ENCODE peak calls at places on chromosome 13, in seven cellular contexts. Z is nephron progenitor cell, I is cardiac fibroblast, N is psoas muscle, S is heart right ventricle, Q is uterus, K is AG09319. Y is an unnamed sample.

GRCh38 chr13:33953781-33954180 is 135.8 kb downstream of the RFC3 start:
- DNase-seq in N (no peak), S (no peak), Q (no peak), I (peak), K (no peak), Z (no peak), Y (no peak)

GRCh38 chr13:33230178-33230881 is 55.2 kb downstream of the STARD13 start:
- DNase-seq in N (no peak), S (no peak), K (peak), Z (no peak), Q (no peak), I (peak), Y (peak)

GRCh38 chr13:39201075-39201630 is 162.9 kb downstream of the NHLRC3 start:
- DNase-seq in Z (no peak), I (peak), S (peak), K (no peak), Q (no peak), N (no peak), Y (no peak)

GRCh38 chr13:33179463-33179862 is 106.1 kb downstream of the STARD13 start:
- DNase-seq in I (no peak), K (no peak), Z (no peak), S (no peak), N (no peak), Q (no peak), Y (no peak)

GRCh38 chr13:33189470-33189869 is 96.1 kb downstream of the STARD13 start:
- DNase-seq in K (no peak), Q (no peak), N (no peak), Z (no peak), I (no peak), S (no peak), Y (no peak)

GRCh38 chr13:84455143-84455905 is 573.0 kb upstream of the SLITRK1 start:
- DNase-seq in Q (no peak), S (no peak), K (no peak), I (no peak), Z (no peak), N (no peak), Y (no peak)

GRCh38 chr13:32748305-32748704 is 162.1 kb downstream of the PDS5B start:
- DNase-seq in S (no peak), I (no peak), K (no peak), Z (no peak), N (no peak), Q (no peak), Y (no peak)

GRCh38 chr13:89678722-89679121 is 1668.8 kb upstream of the MIR17HG start:
- DNase-seq in I (no peak), N (no peak), Z (no peak), Q (no peak), S (no peak), K (no peak), Y (no peak)

GRCh38 chr13:73722120-73722519 is 412.1 kb downstream of the KLF12 start:
- DNase-seq in I (peak), Z (no peak), S (no peak), K (no peak), Q (no peak), N (no peak), Y (peak)

GRCh38 chr13:73416093-73416492 is 357.3 kb downstream of the KLF5 start:
- DNase-seq in Z (no peak), K (no peak), I (no peak), N (no peak), Q (no peak), S (no peak), Y (peak)

GRCh38 chr13:79525051-79525450 is 44.1 kb downstream of the NDFIP2 start:
- DNase-seq in Q (no peak), N (no peak), I (no peak), S (no peak), Z (no peak), K (no peak), Y (no peak)

GRCh38 chr13:24196593-24197197 is 36.2 kb downstream of the SPATA13 start:
- DNase-seq in I (no peak), K (no peak), Q (no peak), N (no peak), Z (no peak), S (no peak), Y (no peak)

GRCh38 chr13:98721825-98722510 is 30.5 kb downstream of the SLC15A1 start:
- DNase-seq in I (peak), N (no peak), S (no peak), K (no peak), Z (no peak), Q (no peak), Y (no peak)

GRCh38 chr13:100139822-100140221 is 50.9 kb downstream of the PCCA start:
- DNase-seq in Z (no peak), N (no peak), S (no peak), Q (no peak), K (no peak), I (no peak), Y (no peak)

GRCh38 chr13:32150794-32151193 is 119.2 kb downstream of the FRY start:
- DNase-seq in I (peak), Q (peak), N (peak), S (peak), Z (no peak), K (peak), Y (peak)

GRCh38 chr13:111031531-111031961 is 83.6 kb upstream of the ARHGEF7 start:
- DNase-seq in N (peak), S (no peak), K (peak), Q (no peak), Z (no peak), I (peak), Y (peak)

GRCh38 chr13:39321578-39321977 is 281.4 kb downstream of the LHFPL6 start:
- DNase-seq in K (peak), Z (no peak), I (peak), S (no peak), Q (no peak), N (peak), Y (no peak)

GRCh38 chr13:54367639-54368271 is 1339.1 kb downstream of the OLFM4 start:
- DNase-seq in S (no peak), Z (no peak), Q (no peak), I (no peak), N (no peak), K (no peak), Y (no peak)

GRCh38 chr13:41029629-41030028 is 10.5 kb upstream of the ELF1 start:
- DNase-seq in Q (no peak), K (no peak), Z (no peak), I (no peak), S (no peak), N (no peak), Y (no peak)

GRCh38 chr13:105008606-105009005 is 1526.9 kb downstream of the EFNB2 start:
- DNase-seq in N (no peak), Z (no peak), Q (no peak), K (no peak), I (peak), S (no peak), Y (no peak)

GRCh38 chr13:77874406-77874805 is 44.2 kb downstream of the EDNRB start:
- DNase-seq in N (no peak), Q (no peak), S (no peak), Z (no peak), I (peak), K (no peak), Y (no peak)

GRCh38 chr13:38398810-38399493 is 49.3 kb downstream of the UFM1 start:
- DNase-seq in N (no peak), Q (no peak), S (no peak), Z (no peak), I (peak), K (peak), Y (peak)

GRCh38 chr13:25213716-25214115 is 41.6 kb upstream of the AMER2 start:
- DNase-seq in N (no peak), I (no peak), K (no peak), Q (no peak), S (no peak), Z (no peak), Y (peak)

GRCh38 chr13:48094781-48095502 is at the start of gene MED4:
- DNase-seq in N (peak), K (peak), S (peak), Q (peak), Z (peak), I (peak), Y (peak)

GRCh38 chr13:99983401-99984133 is 2.0 kb downstream of the ZIC2 start:
- DNase-seq in N (no peak), S (no peak), I (no peak), Q (no peak), K (no peak), Z (no peak), Y (no peak)

GRCh38 chr13:31361673-31362072 is 161.9 kb downstream of the B3GLCT start:
- DNase-seq in S (no peak), Q (no peak), K (no peak), I (peak), N (no peak), Z (no peak), Y (no peak)

GRCh38 chr13:69556540-69557196 is 551.0 kb upstream of the ATXN8OS start:
- DNase-seq in Q (no peak), N (no peak), I (no peak), Z (no peak), S (no peak), K (no peak), Y (no peak)

GRCh38 chr13:51105046-51105445 is 6.0 kb downstream of the C13orf42 start:
- DNase-seq in K (no peak), Q (no peak), I (no peak), S (no peak), Z (no peak), N (no peak), Y (no peak)

GRCh38 chr13:105984236-105984635 is 551.2 kb downstream of the EFNB2 start:
- DNase-seq in Z (no peak), K (no peak), Q (no peak), I (no peak), S (no peak), N (no peak), Y (no peak)

GRCh38 chr13:80603351-80603750 is 262.4 kb upstream of the SPRY2 start:
- DNase-seq in N (no peak), Z (no peak), I (peak), Q (no peak), S (no peak), K (no peak), Y (no peak)

GRCh38 chr13:107669356-107669755 is 546.0 kb downstream of the LIG4 start:
- DNase-seq in Q (no peak), Z (no peak), N (no peak), S (no peak), I (peak), K (no peak), Y (no peak)

GRCh38 chr13:110365876-110366275 is 58.8 kb downstream of the COL4A2 start:
- DNase-seq in K (no peak), Z (no peak), S (no peak), N (no peak), Q (no peak), I (no peak), Y (no peak)

GRCh38 chr13:44300895-44301638 is 72.6 kb upstream of the SERP2 start:
- DNase-seq in I (peak), S (peak), Z (no peak), Q (peak), K (no peak), N (peak), Y (peak)

GRCh38 chr13:49247722-49248432 is at the start of gene CDADC1:
- DNase-seq in K (peak), I (peak), Z (peak), S (peak), Q (peak), N (peak), Y (peak)

GRCh38 chr13:45623516-45624090 is 8.1 kb upstream of the ERICH6B start:
- DNase-seq in I (peak), S (no peak), N (no peak), Z (no peak), Q (no peak), K (no peak), Y (no peak)

GRCh38 chr13:37306778-37307544 is 201.5 kb upstream of the CSNK1A1L start:
- DNase-seq in I (peak), N (no peak), S (no peak), Q (no peak), K (peak), Z (no peak), Y (peak)

GRCh38 chr13:114021464-114022308 is 47.8 kb upstream of the C13orf46 start:
- DNase-seq in N (no peak), K (no peak), I (no peak), S (no peak), Z (no peak), Q (no peak), Y (no peak)

GRCh38 chr13:102569488-102569887 is 27.3 kb upstream of the TPP2 start:
- DNase-seq in N (no peak), S (no peak), I (peak), Z (no peak), Q (no peak), K (no peak), Y (peak)

GRCh38 chr13:94073006-94073744 is 406.3 kb downstream of the DCT start:
- DNase-seq in Q (no peak), K (peak), I (peak), Z (no peak), N (no peak), S (no peak), Y (peak)
- TF ChIP-seq CTCF in Q (no peak), K (no peak), I (no peak), Z (no peak), N (no peak), S (no peak), Y (no peak)

GRCh38 chr13:64158910-64159309 is 2743.3 kb upstream of the PCDH20 start:
- DNase-seq in Z (no peak), K (no peak), I (peak), S (no peak), N (no peak), Q (no peak), Y (peak)

DNA sequence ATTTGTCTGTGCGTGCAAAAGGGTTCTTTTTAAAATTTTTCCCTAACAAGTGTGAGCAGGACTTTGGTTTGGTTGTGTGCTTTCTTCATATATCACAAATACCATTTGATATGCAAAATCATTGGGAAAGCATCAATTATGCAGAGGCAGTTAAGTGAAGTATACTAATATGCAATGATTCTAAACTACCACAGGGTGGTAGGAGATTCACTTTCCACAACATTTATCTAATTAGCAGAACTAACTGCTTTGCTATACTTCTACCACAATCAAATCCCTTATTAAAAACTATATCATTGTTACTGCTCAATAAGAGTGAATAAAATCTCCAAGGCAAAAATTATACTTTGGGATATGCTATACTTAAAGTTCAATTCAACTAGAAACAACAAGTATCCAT is 2738.9 kb upstream of the PCDH20 start:
- DNase-seq in I (peak), Z (no peak), N (no peak), K (no peak), S (no peak), Q (no peak), Y (peak)
- TF ChIP-seq CTCF in I (peak), Z (no peak), N (no peak), K (no peak), S (no peak), Q (no peak), Y (peak)

GRCh38 chr13:35761440-35762252 is 285.2 kb upstream of the MAB21L1 start:
- DNase-seq in I (no peak), Z (no peak), N (no peak), S (no peak), Q (no peak), K (no peak), Y (no peak)
- TF ChIP-seq CTCF in I (no peak), Z (no peak), N (no peak), S (no peak), Q (no peak), K (no peak), Y (no peak)

DNA sequence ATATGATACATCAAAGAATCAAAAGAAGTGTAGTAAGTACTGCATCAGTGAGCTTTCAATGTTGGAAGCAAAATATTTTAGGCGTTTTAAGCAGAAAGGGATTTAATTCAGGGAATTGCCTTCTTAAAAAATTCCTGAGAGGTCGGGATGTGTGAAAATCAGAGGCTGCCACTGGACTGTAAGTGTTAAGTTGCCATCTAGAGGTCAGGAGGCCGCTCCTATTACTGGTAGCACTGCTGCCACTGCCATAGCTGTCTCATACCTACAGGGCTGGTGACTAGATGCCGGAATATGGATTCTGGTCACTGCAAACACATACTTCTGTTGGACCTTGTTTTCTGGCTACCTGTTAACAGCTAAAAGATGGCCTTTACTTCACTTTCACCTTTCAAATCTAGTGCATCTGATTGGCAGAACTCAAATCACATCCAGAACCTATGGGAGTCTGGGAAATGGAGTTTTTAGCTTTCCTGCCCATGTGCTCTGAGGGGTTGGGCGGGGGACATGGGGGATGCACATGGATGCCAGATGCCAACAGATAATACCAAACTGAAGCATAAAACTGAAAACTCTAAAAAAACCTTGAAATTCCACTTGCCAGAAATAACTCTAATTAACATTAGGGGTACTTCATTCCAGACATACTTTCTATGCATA is 29.8 kb downstream of the DGKH start:
- DNase-seq in Z (peak), S (no peak), Q (no peak), N (no peak), I (no peak), K (no peak), Y (no peak)
- TF ChIP-seq CTCF in Z (no peak), S (no peak), Q (no peak), N (no peak), I (no peak), K (no peak), Y (no peak)

DNA sequence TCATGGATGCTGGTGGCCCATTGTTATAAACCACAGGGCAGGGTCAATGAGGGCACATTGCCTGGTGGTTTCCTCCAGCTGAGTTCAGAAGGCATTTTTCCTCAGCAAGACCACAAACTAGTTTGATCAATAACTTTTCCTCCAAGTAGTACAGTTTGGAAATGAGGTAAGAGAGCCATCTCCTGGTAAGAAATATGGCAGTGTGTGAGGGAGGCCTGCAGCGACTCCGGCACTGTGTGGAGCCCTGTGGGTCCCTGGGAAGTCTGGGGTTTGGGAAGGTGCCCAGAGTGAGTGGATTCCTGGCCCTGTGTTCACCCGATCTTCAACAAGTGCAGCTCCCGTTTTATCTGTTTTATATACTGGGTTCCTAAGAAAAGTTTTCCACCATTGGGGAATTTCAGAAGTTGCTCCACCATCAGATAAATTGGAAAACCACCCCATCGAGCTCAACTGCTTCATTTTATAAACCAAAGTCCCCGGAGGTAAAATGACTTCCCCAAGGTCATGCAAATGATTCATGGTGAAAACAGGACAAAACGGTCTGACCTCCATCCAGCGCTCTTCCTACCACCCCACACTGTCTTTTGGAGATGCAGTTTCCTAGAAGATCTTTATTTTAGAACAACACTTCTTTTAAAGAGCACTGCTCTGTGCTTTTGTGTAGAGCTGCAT is 148.4 kb downstream of the KATNAL1 start:
- DNase-seq in S (no peak), Z (no peak), I (peak), K (peak), Q (peak), N (no peak), Y (peak)
- TF ChIP-seq CTCF in S (no peak), Z (no peak), I (peak), K (peak), Q (peak), N (no peak), Y (peak)

Y was measured in HFFc6.